ENCODE peak calls at places on chromosome 16, in six cellular contexts. I is endodermal cell, B is fibroblast of lung, A is tibial nerve, F is cardiac muscle cell, T is thyroid gland. E is an unnamed sample.

GRCh38 chr16:21524068-21524751 is 75.2 kb upstream of the METTL9 start:
- DNase-seq in B (no peak), F (no peak), I (peak; percentile 83), A (no peak), T (no peak), E (no peak)

GRCh38 chr16:73068546-73069401 is 20.8 kb upstream of the ZFHX3 start:
- DNase-seq in I (peak; percentile 43), T (peak; percentile 95), A (peak; percentile 61), B (peak; percentile 96), F (peak; percentile 82), E (no peak)

GRCh38 chr16:57858635-57859034 is 56.3 kb upstream of the KIFC3 start:
- DNase-seq in I (peak; percentile 38), T (no peak), F (no peak), B (no peak), A (no peak), E (no peak)

GRCh38 chr16:67514382-67514828 is 14.2 kb upstream of the RIPOR1 start:
- DNase-seq in I (peak; percentile 88), B (peak; percentile 91), A (peak; percentile 66), F (peak; percentile 87), T (peak; percentile 79), E (peak; percentile 85)

GRCh38 chr16:67783353-67783725 is 23.0 kb downstream of the RANBP10 start:
- DNase-seq in B (no peak), I (no peak), A (no peak), F (no peak), T (no peak), E (no peak)

GRCh38 chr16:20925780-20926179 is 25.2 kb downstream of the LYRM1 start:
- DNase-seq in B (no peak), A (no peak), I (no peak), F (no peak), T (no peak), E (no peak)

GRCh38 chr16:82671743-82672142 is 45.0 kb downstream of the CDH13 start:
- DNase-seq in T (no peak), B (no peak), A (no peak), I (no peak), F (no peak), E (no peak)

GRCh38 chr16:48829361-48829760 is 219.4 kb upstream of the N4BP1 start:
- DNase-seq in I (peak; percentile 10), F (no peak), T (no peak), B (no peak), A (no peak), E (no peak)

GRCh38 chr16:11668590-11669379 is 530 bp downstream of the SNN start:
- DNase-seq in A (no peak), F (no peak), T (peak; percentile 27), I (no peak), B (no peak), E (no peak)
- H3K4me1 ChIP-seq in A (peaks cover 68% of the 10 kb centered on the region), F (no peaks in the 10 kb centered on the region), T (peaks cover 25% of the 10 kb centered on the region), I (peaks cover 12% of the 10 kb centered on the region), B (peaks cover 2% of the 10 kb centered on the region), E (no peaks in the 10 kb centered on the region)

DNA sequence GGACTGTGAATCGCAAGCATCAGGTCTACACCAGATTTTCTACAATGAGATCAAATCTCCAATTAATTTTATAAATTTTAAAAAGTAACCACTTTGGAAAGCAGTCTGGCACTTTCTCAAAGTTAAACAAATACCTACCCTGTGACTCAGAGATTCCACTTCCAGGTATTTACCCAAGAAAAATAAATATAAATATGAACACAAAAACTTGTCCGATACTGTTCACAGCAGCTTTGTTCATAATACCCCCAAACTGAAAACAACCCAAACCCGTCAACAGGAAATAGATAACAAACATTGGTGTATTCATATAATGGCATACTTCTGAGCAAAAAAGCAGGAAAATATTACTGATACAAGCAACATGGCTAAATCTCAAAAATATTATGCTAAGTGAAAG is 12.1 kb downstream of the ZDHHC7 start:
- DNase-seq in A (no peak), F (no peak), T (no peak), I (no peak), B (no peak), E (no peak)
- H3K4me1 ChIP-seq in A (peaks cover 75% of the 10 kb centered on the region), F (peaks cover 22% of the 10 kb centered on the region), T (peaks cover 12% of the 10 kb centered on the region), I (peaks cover 4% of the 10 kb centered on the region), B (peaks cover 45% of the 10 kb centered on the region), E (peaks cover 42% of the 10 kb centered on the region)

GRCh38 chr16:23857901-23858300 is 22.1 kb downstream of the PRKCB start:
- DNase-seq in B (no peak), I (no peak), T (no peak), F (no peak), A (no peak), E (no peak)

GRCh38 chr16:23855010-23855409 is 19.2 kb downstream of the PRKCB start:
- DNase-seq in B (no peak), T (no peak), A (no peak), I (no peak), F (no peak), E (no peak)

GRCh38 chr16:23858496-23859062 is 22.8 kb downstream of the PRKCB start:
- DNase-seq in I (no peak), F (no peak), T (no peak), A (no peak), B (no peak), E (no peak)

GRCh38 chr16:23856345-23856744 is 20.6 kb downstream of the PRKCB start:
- DNase-seq in A (no peak), T (no peak), I (no peak), F (no peak), B (no peak), E (no peak)

DNA sequence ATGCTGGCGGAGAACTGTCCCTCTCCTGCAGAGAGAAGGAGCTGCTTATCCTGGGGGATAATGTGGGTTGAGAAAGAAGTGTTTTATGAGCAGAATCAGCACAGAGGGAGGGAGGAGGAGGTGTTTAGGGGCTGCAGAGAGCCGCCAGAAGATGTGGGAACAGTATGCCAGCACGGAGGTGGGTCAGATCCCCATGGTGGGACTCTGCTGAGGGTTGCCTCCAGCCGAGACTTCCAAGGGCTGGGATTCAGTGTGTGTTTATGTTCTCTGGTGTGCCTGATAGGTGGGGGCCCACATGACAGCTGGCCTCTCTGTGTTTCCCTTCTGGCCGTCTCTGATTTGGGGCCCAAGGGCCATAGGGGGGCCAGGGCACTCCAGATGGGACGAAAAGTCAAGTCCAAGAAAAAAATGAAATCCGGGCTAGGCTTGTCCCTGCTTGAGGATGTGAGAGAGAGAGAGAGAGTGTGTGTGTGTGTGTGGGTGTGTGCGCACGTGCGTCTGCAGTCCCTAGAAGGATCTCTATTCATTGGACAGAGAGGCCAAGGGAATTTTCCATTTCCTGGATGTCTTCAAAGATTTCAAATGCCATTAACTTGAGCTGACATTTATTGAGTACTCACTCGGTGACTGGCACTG is 21.6 kb downstream of the PRKCB start:
- DNase-seq in B (no peak), I (peak; percentile 46), F (peak; percentile 28), A (no peak), T (no peak), E (no peak)
- H3K4me1 ChIP-seq in B (no peaks in the 10 kb centered on the region), I (peaks cover 7% of the 10 kb centered on the region), F (peaks cover 18% of the 10 kb centered on the region), A (peaks cover 3% of the 10 kb centered on the region), T (no peaks in the 10 kb centered on the region), E (no peaks in the 10 kb centered on the region)

DNA sequence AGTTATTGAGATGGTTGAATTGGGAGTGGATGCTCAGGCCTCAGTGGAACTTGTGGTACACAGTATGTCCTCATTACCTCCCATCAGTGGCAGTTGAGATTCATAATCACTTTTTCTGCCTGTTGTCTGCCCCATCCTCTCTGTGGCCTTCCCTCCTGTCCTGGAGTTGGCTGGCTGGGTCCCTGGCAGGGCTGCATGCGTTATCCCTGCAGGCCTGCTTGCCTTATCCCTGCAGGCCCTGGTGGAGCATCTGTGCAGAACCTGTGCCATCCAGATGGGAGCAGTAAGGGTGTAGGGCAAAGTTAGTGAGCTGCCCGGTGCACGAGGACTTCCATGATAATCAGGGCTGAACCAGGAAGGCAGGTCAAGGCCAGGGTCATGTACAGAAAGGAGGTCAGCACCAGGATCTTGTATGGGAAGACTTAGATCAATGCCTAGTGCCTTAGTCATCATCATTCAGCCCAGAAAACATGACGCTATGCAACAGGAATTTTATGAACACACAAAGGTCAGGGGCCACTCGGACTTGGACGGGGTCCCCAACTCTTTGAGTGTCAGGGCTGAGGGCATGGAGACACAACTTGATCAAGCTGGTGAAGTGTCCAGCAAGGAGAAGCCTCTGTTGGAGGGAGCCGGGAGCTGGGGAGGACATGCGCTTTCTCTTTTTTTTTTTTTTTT is 47.2 kb downstream of the ABCC1 start:
- DNase-seq in A (peak; percentile 58), F (no peak), T (no peak), I (no peak), B (peak; percentile 97), E (peak; percentile 32)
- H3K4me1 ChIP-seq in A (peaks cover 59% of the 10 kb centered on the region), F (no peaks in the 10 kb centered on the region), T (peaks cover 59% of the 10 kb centered on the region), I (no peaks in the 10 kb centered on the region), B (peaks cover 33% of the 10 kb centered on the region), E (no peaks in the 10 kb centered on the region)

GRCh38 chr16:71559855-71560254 is 17.0 kb downstream of the TAT start:
- DNase-seq in F (no peak), I (no peak), T (no peak), A (no peak), B (no peak), E (no peak)
- H3K4me1 ChIP-seq in F (no peaks in the 10 kb centered on the region), I (no peaks in the 10 kb centered on the region), T (peaks cover 5% of the 10 kb centered on the region), A (peaks cover 9% of the 10 kb centered on the region), B (no peaks in the 10 kb centered on the region), E (no peaks in the 10 kb centered on the region)

GRCh38 chr16:70683146-70683944 is 2.5 kb downstream of the MTSS2 start:
- DNase-seq in I (no peak), F (no peak), T (no peak), B (no peak), A (no peak), E (no peak)
- H3K4me1 ChIP-seq in I (peaks cover 4% of the 10 kb centered on the region), F (peaks cover 27% of the 10 kb centered on the region), T (peaks cover 20% of the 10 kb centered on the region), B (peaks cover 51% of the 10 kb centered on the region), A (peaks cover 83% of the 10 kb centered on the region), E (no peaks in the 10 kb centered on the region)

DNA sequence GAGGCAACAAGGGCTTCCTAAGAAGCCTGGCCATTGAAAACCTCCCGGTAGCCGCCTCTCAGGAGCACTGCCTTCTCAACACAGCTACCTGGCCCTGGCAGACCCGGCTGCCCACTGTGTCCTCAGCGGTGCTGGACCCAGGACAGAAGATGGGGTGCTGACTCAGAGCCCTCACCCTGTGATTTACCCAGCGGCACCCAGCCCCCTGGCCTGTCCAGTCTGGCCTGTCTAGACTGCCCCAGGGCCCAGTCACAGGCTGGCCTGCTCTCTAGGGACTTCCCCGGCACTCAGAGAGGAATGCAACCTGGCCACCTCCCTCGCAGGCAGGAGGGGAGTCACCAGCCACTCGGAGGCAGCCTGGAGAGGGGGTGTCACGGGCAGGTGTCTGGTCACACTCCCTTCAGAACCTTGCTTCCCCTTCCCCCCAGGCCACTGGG is 20.1 kb downstream of the PIEZO1 start:
- DNase-seq in B (no peak), T (peak; percentile 98), F (peak; percentile 52), A (no peak), I (peak; percentile 62), E (no peak)
- H3K4me1 ChIP-seq in B (peaks cover 21% of the 10 kb centered on the region), T (peaks cover 83% of the 10 kb centered on the region), F (peaks cover 60% of the 10 kb centered on the region), A (peaks cover 82% of the 10 kb centered on the region), I (peaks cover 22% of the 10 kb centered on the region), E (peaks cover 54% of the 10 kb centered on the region)

DNA sequence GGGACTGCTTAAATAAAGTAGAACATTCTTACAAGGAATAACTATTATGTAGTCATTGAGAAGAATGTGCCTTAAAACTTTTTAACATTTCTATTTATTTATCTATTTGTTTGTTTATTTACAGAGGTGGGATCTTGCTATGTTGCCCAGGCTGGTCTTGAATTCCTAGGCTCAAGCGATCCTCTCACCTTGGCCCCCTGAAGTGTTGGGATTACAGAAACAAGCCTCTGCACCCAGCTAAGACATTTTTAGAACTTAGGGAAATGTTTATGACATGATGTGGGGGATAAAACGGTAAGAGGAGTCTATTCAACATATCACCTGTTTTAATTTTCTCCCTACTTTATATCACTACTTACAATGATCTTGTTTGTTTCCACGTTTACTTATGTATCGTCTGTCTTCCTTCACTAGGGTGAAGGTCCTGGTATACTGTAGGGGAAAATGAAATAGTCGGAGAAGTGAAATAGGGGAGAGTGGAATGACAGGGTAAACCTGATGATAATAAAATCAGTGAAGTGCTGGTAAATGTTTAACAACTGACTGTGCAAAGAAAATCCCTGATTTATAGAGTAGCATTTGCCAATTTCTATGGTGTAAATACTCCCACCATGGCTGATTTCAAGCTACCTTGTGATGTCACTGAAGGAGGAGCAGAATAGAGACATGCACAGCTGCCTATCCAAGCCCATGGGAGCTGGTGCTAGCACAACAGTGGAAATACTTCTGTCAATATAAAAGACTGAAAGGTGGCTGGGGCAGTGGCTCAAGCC is 16.0 kb upstream of the HAPSTR1 start:
- DNase-seq in B (no peak), A (no peak), T (no peak), F (no peak), I (no peak), E (no peak)
- H3K4me1 ChIP-seq in B (peaks cover 10% of the 10 kb centered on the region), A (no peaks in the 10 kb centered on the region), T (no peaks in the 10 kb centered on the region), F (peaks cover 6% of the 10 kb centered on the region), I (no peaks in the 10 kb centered on the region), E (no peaks in the 10 kb centered on the region)